ENCODE peak calls at places on chromosome 12, in nine cellular contexts. One of them, this sample, is unnamed.

GRCh38 chr12:78040111-78040510 is 209.4 kb downstream of the NAV3 start:
- DNase-seq in heart right ventricle: no peak
- DNase-seq in neuronal stem cell: no peak
- DNase-seq in H7: no peak
- DNase-seq in fibroblast of mammary gland: no peak
- DNase-seq in right lobe of liver: no peak
- DNase-seq in adrenal gland: no peak
- DNase-seq in AG04450: no peak
- DNase-seq in keratinocyte: no peak
- DNase-seq in this sample: no peak

GRCh38 chr12:113002155-113002554 is 23.8 kb downstream of the OAS2 start:
- DNase-seq in H7: no peak
- DNase-seq in keratinocyte: no peak
- DNase-seq in neuronal stem cell: no peak
- DNase-seq in heart right ventricle: no peak
- DNase-seq in AG04450: no peak
- DNase-seq in adrenal gland: no peak
- DNase-seq in fibroblast of mammary gland: no peak
- DNase-seq in right lobe of liver: peak
- DNase-seq in this sample: no peak

GRCh38 chr12:89791286-89791685 is 82.6 kb upstream of the ATP2B1 start:
- DNase-seq in heart right ventricle: no peak
- DNase-seq in AG04450: no peak
- DNase-seq in H7: no peak
- DNase-seq in keratinocyte: no peak
- DNase-seq in adrenal gland: no peak
- DNase-seq in neuronal stem cell: no peak
- DNase-seq in fibroblast of mammary gland: no peak
- DNase-seq in right lobe of liver: no peak
- DNase-seq in this sample: no peak

GRCh38 chr12:27901959-27902358 is 70.6 kb downstream of the PTHLH start:
- DNase-seq in adrenal gland: no peak
- DNase-seq in keratinocyte: no peak
- DNase-seq in fibroblast of mammary gland: peak
- DNase-seq in H7: no peak
- DNase-seq in neuronal stem cell: no peak
- DNase-seq in right lobe of liver: no peak
- DNase-seq in heart right ventricle: no peak
- DNase-seq in AG04450: no peak
- DNase-seq in this sample: no peak

GRCh38 chr12:27981874-27982273 is 9.3 kb upstream of the PTHLH start:
- DNase-seq in H7: no peak
- DNase-seq in right lobe of liver: no peak
- DNase-seq in fibroblast of mammary gland: peak
- DNase-seq in adrenal gland: no peak
- DNase-seq in AG04450: no peak
- DNase-seq in neuronal stem cell: no peak
- DNase-seq in keratinocyte: peak
- DNase-seq in heart right ventricle: no peak
- DNase-seq in this sample: no peak

GRCh38 chr12:54984602-54985376 is at the start of gene TESPA1:
- DNase-seq in right lobe of liver: peak
- DNase-seq in neuronal stem cell: no peak
- DNase-seq in keratinocyte: no peak
- DNase-seq in fibroblast of mammary gland: peak
- DNase-seq in AG04450: no peak
- DNase-seq in heart right ventricle: peak
- DNase-seq in adrenal gland: peak
- DNase-seq in H7: no peak
- DNase-seq in this sample: peak

GRCh38 chr12:53985900-53986685 is 1.1 kb downstream of the HOXC10 start:
- DNase-seq in fibroblast of mammary gland: no peak
- DNase-seq in adrenal gland: no peak
- DNase-seq in AG04450: no peak
- DNase-seq in H7: peak
- DNase-seq in keratinocyte: no peak
- DNase-seq in heart right ventricle: no peak
- DNase-seq in right lobe of liver: no peak
- DNase-seq in neuronal stem cell: no peak
- DNase-seq in this sample: no peak

GRCh38 chr12:72075891-72076557 is 137.4 kb downstream of the TPH2 start:
- DNase-seq in H7: peak
- DNase-seq in right lobe of liver: no peak
- DNase-seq in neuronal stem cell: no peak
- DNase-seq in keratinocyte: no peak
- DNase-seq in fibroblast of mammary gland: no peak
- DNase-seq in adrenal gland: no peak
- DNase-seq in heart right ventricle: no peak
- DNase-seq in AG04450: no peak
- DNase-seq in this sample: peak

GRCh38 chr12:68980476-68981212 is 47.7 kb upstream of the CPM start:
- DNase-seq in fibroblast of mammary gland: no peak
- DNase-seq in keratinocyte: peak
- DNase-seq in H7: no peak
- DNase-seq in right lobe of liver: no peak
- DNase-seq in AG04450: no peak
- DNase-seq in adrenal gland: no peak
- DNase-seq in heart right ventricle: no peak
- DNase-seq in neuronal stem cell: no peak
- DNase-seq in this sample: no peak

GRCh38 chr12:67286257-67286656 is 17.1 kb downstream of the CAND1 start:
- DNase-seq in H7: no peak
- DNase-seq in adrenal gland: no peak
- DNase-seq in right lobe of liver: no peak
- DNase-seq in keratinocyte: no peak
- DNase-seq in heart right ventricle: no peak
- DNase-seq in fibroblast of mammary gland: no peak
- DNase-seq in neuronal stem cell: no peak
- DNase-seq in AG04450: no peak
- DNase-seq in this sample: no peak

GRCh38 chr12:50220357-50221061 is 53.3 kb upstream of the CERS5 start:
- DNase-seq in neuronal stem cell: no peak
- DNase-seq in H7: no peak
- DNase-seq in adrenal gland: no peak
- DNase-seq in right lobe of liver: no peak
- DNase-seq in keratinocyte: no peak
- DNase-seq in heart right ventricle: no peak
- DNase-seq in AG04450: no peak
- DNase-seq in fibroblast of mammary gland: peak
- DNase-seq in this sample: no peak

GRCh38 chr12:50219544-50219943 is 52.4 kb upstream of the CERS5 start:
- DNase-seq in right lobe of liver: no peak
- DNase-seq in neuronal stem cell: no peak
- DNase-seq in heart right ventricle: no peak
- DNase-seq in keratinocyte: no peak
- DNase-seq in AG04450: no peak
- DNase-seq in H7: no peak
- DNase-seq in adrenal gland: no peak
- DNase-seq in fibroblast of mammary gland: no peak
- DNase-seq in this sample: no peak

GRCh38 chr12:50217202-50217601 is 50.0 kb upstream of the CERS5 start:
- DNase-seq in heart right ventricle: no peak
- DNase-seq in neuronal stem cell: no peak
- DNase-seq in AG04450: no peak
- DNase-seq in H7: no peak
- DNase-seq in adrenal gland: no peak
- DNase-seq in right lobe of liver: no peak
- DNase-seq in keratinocyte: no peak
- DNase-seq in fibroblast of mammary gland: no peak
- DNase-seq in this sample: no peak

GRCh38 chr12:50221228-50222008 is 54.2 kb upstream of the CERS5 start:
- DNase-seq in right lobe of liver: no peak
- DNase-seq in fibroblast of mammary gland: peak
- DNase-seq in heart right ventricle: no peak
- DNase-seq in adrenal gland: no peak
- DNase-seq in keratinocyte: no peak
- DNase-seq in neuronal stem cell: peak
- DNase-seq in H7: peak
- DNase-seq in AG04450: peak
- DNase-seq in this sample: no peak

GRCh38 chr12:50218386-50218785 is 51.2 kb upstream of the CERS5 start:
- DNase-seq in neuronal stem cell: no peak
- DNase-seq in H7: no peak
- DNase-seq in fibroblast of mammary gland: peak
- DNase-seq in keratinocyte: no peak
- DNase-seq in right lobe of liver: no peak
- DNase-seq in adrenal gland: no peak
- DNase-seq in AG04450: no peak
- DNase-seq in heart right ventricle: no peak
- DNase-seq in this sample: no peak
- H3K4me3 ChIP-seq in neuronal stem cell: no peak
- H3K4me3 ChIP-seq in H7: no peak
- H3K4me3 ChIP-seq in fibroblast of mammary gland: no peak
- H3K4me3 ChIP-seq in keratinocyte: peak
- H3K4me3 ChIP-seq in right lobe of liver: no peak
- H3K4me3 ChIP-seq in adrenal gland: no peak
- H3K4me3 ChIP-seq in AG04450: no peak
- H3K4me3 ChIP-seq in heart right ventricle: no peak
- H3K4me3 ChIP-seq in this sample: no peak

GRCh38 chr12:96495155-96495554 is 5.8 kb downstream of the CFAP54 start:
- DNase-seq in fibroblast of mammary gland: no peak
- DNase-seq in heart right ventricle: no peak
- DNase-seq in adrenal gland: no peak
- DNase-seq in right lobe of liver: no peak
- DNase-seq in H7: no peak
- DNase-seq in keratinocyte: no peak
- DNase-seq in neuronal stem cell: no peak
- DNase-seq in AG04450: no peak
- DNase-seq in this sample: no peak
- H3K4me3 ChIP-seq in fibroblast of mammary gland: no peak
- H3K4me3 ChIP-seq in heart right ventricle: no peak
- H3K4me3 ChIP-seq in adrenal gland: no peak
- H3K4me3 ChIP-seq in right lobe of liver: no peak
- H3K4me3 ChIP-seq in H7: no peak
- H3K4me3 ChIP-seq in keratinocyte: no peak
- H3K4me3 ChIP-seq in neuronal stem cell: no peak
- H3K4me3 ChIP-seq in AG04450: no peak
- H3K4me3 ChIP-seq in this sample: no peak

DNA sequence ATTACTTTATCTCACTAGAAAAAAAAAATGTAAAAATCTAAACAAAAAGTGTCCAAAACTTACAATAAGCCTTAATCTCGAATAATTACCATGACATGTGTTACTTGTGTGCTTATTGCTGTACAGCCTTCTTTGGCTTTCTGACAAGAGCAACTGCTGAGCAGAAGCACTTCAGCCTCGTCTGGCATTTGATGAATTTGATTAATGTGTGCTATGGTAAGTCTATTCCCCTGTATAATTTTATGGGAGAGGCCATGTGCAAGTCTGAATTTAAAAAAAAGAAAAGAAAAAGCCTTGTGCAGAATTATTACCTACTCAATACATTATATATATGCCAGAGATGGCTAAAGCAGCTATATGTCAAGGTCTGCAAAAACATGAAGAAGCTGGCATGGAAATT is 113.9 kb downstream of the AEBP2 start:
- DNase-seq in adrenal gland: no peak
- DNase-seq in heart right ventricle: no peak
- DNase-seq in neuronal stem cell: no peak
- DNase-seq in keratinocyte: no peak
- DNase-seq in H7: no peak
- DNase-seq in right lobe of liver: no peak
- DNase-seq in fibroblast of mammary gland: no peak
- DNase-seq in AG04450: no peak
- DNase-seq in this sample: no peak
- H3K4me3 ChIP-seq in adrenal gland: no peak
- H3K4me3 ChIP-seq in heart right ventricle: no peak
- H3K4me3 ChIP-seq in neuronal stem cell: no peak
- H3K4me3 ChIP-seq in keratinocyte: no peak
- H3K4me3 ChIP-seq in H7: no peak
- H3K4me3 ChIP-seq in right lobe of liver: no peak
- H3K4me3 ChIP-seq in fibroblast of mammary gland: no peak
- H3K4me3 ChIP-seq in AG04450: no peak
- H3K4me3 ChIP-seq in this sample: no peak

DNA sequence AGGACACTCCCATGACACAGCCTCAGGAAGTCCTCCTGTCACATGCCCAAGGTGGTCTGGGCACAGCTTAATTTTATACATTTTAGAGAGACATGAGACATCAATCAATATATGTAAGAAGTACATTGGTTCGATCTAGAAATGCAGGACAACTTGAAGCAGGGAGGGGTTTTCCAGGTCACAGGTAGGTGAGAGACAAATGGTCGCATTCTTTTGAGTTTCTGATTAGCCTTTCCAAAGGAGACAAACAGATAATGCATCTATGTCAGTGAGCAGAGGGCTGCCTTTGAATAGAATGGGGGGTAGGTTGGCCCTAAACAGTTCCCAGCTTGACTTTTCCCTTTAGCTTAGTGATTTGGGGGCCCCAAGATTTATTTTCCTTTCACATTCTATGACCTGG is 2.5 kb downstream of the HSPB8 start:
- DNase-seq in AG04450: no peak
- DNase-seq in heart right ventricle: no peak
- DNase-seq in adrenal gland: no peak
- DNase-seq in keratinocyte: no peak
- DNase-seq in fibroblast of mammary gland: no peak
- DNase-seq in H7: no peak
- DNase-seq in right lobe of liver: no peak
- DNase-seq in neuronal stem cell: no peak
- DNase-seq in this sample: no peak
- H3K4me3 ChIP-seq in AG04450: peak
- H3K4me3 ChIP-seq in heart right ventricle: peak
- H3K4me3 ChIP-seq in adrenal gland: no peak
- H3K4me3 ChIP-seq in keratinocyte: no peak
- H3K4me3 ChIP-seq in fibroblast of mammary gland: no peak
- H3K4me3 ChIP-seq in H7: no peak
- H3K4me3 ChIP-seq in right lobe of liver: no peak
- H3K4me3 ChIP-seq in neuronal stem cell: no peak
- H3K4me3 ChIP-seq in this sample: no peak